ENCODE peak calls at places on chromosomes 12 and 14, in four cellular contexts. H, C, P and A are unnamed samples.
A peak's percentile ranks its signal among the peaks of the same experiment; 100 is the strongest.

GRCh38 chr12:108589028-108589839 is 8.7 kb downstream of the TMEM119 start:
- DNase-seq in H (no peak), C (peak; percentile 37), P (no peak), A (peak; percentile 72)

GRCh38 chr14:33512201-33512600 is 438.7 kb downstream of the EGLN3 start:
- DNase-seq in H (no peak), C (no peak), P (no peak), A (no peak)

GRCh38 chr12:2190085-2190484 is 137.3 kb downstream of the CACNA1C start:
- DNase-seq in H (no peak), C (no peak), P (no peak), A (no peak)

GRCh38 chr14:99990268-99991170 is 74.7 kb upstream of the EVL start:
- DNase-seq in H (peak; percentile 24), C (no peak), P (no peak), A (no peak)

GRCh38 chr14:74906923-74907620 is 16.0 kb downstream of the RPS6KL1 start:
- DNase-seq in H (no peak), C (no peak), P (no peak), A (peak; percentile 58)

GRCh38 chr14:100440207-100440631 is 117.1 kb downstream of the SLC25A47 start:
- DNase-seq in H (peak; percentile 58), C (peak; percentile 71), P (peak; percentile 89), A (peak; percentile 89)

GRCh38 chr12:49014547-49014946 is 4.0 kb downstream of the PRKAG1 start:
- DNase-seq in H (peak; percentile 55), C (no peak), P (no peak), A (peak; percentile 83)

GRCh38 chr12:14366211-14366762 is 805 bp downstream of the ATF7IP start:
- DNase-seq in H (peak; percentile 40), C (peak; percentile 40), P (no peak), A (no peak)

GRCh38 chr12:122944588-122944987 is 21.7 kb downstream of the ABCB9 start:
- DNase-seq in H (peak; percentile 56), C (no peak), P (no peak), A (peak; percentile 86)

GRCh38 chr14:64748995-64749714 is 44.9 kb downstream of the PLEKHG3 start:
- DNase-seq in H (no peak), C (no peak), P (no peak), A (no peak)

GRCh38 chr14:100559455-100559854 is 27.8 kb downstream of the BEGAIN start:
- DNase-seq in H (no peak), C (no peak), P (no peak), A (no peak)

GRCh38 chr12:62128186-62128965 is 131.8 kb upstream of the USP15 start:
- DNase-seq in H (no peak), C (peak; percentile 4), P (no peak), A (no peak)

GRCh38 chr12:123532021-123532420 is 1.5 kb downstream of the RILPL1 start:
- DNase-seq in H (peak; percentile 10), C (peak; percentile 37), P (no peak), A (peak; percentile 68)

GRCh38 chr12:104498211-104498801 is 41.6 kb downstream of the CHST11 start:
- DNase-seq in H (no peak), C (no peak), P (no peak), A (peak; percentile 25)

GRCh38 chr14:95011449-95012020 is 145.8 kb downstream of the DICER1 start:
- DNase-seq in H (no peak), C (no peak), P (no peak), A (no peak)

GRCh38 chr12:54431911-54432814 is 13.1 kb upstream of the ITGA5 start:
- DNase-seq in H (peak; percentile 80), C (peak; percentile 99), P (no peak), A (peak; percentile 74)

GRCh38 chr12:51631591-51631990 is 40.6 kb downstream of the SCN8A start:
- DNase-seq in H (peak; percentile 82), C (peak; percentile 35), P (peak; percentile 15), A (peak; percentile 58)

GRCh38 chr12:51632598-51632997 is 41.6 kb downstream of the SCN8A start:
- DNase-seq in H (no peak), C (no peak), P (no peak), A (no peak)

GRCh38 chr12:51636581-51636980 is 45.5 kb downstream of the SCN8A start:
- DNase-seq in H (peak; percentile 39), C (no peak), P (no peak), A (no peak)

GRCh38 chr12:51636986-51637385 is 46.0 kb downstream of the SCN8A start:
- DNase-seq in H (no peak), C (no peak), P (no peak), A (no peak)

DNA sequence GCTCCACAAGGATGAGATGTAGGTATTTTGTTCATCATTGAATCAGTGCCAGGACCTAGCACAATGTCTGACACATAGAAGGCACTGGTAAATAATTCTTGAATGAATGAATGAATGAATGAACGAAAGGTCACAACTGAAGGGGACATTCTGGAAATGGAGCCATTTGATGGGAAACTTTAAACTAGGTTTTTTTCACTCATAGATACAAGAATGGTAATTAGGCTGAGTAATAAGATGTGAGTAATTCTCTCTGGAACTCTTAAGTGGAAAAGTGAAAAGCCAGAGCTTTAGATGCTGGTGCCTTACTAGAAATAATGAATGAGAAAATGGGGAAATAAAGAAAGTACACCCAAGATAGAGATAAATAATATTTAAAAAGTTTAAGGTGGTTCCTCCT is 44.3 kb downstream of the SCN8A start:
- DNase-seq in H (peak; percentile 20), C (no peak), P (no peak), A (peak; percentile 62)
- H3K4me2 ChIP-seq in H (no peak overlapping the region), C (no peak overlapping the region), P (no peak overlapping the region), A (no peak overlapping the region)

GRCh38 chr12:57618966-57619433 is 7.8 kb downstream of the ARHGEF25 start:
- DNase-seq in H (no peak), C (no peak), P (no peak), A (peak; percentile 71)

GRCh38 chr12:57620245-57620935 is 9.2 kb downstream of the ARHGEF25 start:
- DNase-seq in H (no peak), C (no peak), P (no peak), A (peak; percentile 79)

GRCh38 chr12:57617942-57618341 is 6.7 kb downstream of the ARHGEF25 start:
- DNase-seq in H (no peak), C (peak; percentile 15), P (no peak), A (peak; percentile 57)

GRCh38 chr12:57620936-57621496 is 9.8 kb downstream of the ARHGEF25 start:
- DNase-seq in H (no peak), C (no peak), P (no peak), A (peak; percentile 87)

GRCh38 chr12:57619434-57620244 is 8.4 kb downstream of the ARHGEF25 start:
- DNase-seq in H (no peak), C (peak; percentile 60), P (no peak), A (peak; percentile 63)
- H3K4me2 ChIP-seq in H (no peak overlapping the region), C (peak overlapping the region; percentile 24), P (no peak overlapping the region), A (no peak overlapping the region)

DNA sequence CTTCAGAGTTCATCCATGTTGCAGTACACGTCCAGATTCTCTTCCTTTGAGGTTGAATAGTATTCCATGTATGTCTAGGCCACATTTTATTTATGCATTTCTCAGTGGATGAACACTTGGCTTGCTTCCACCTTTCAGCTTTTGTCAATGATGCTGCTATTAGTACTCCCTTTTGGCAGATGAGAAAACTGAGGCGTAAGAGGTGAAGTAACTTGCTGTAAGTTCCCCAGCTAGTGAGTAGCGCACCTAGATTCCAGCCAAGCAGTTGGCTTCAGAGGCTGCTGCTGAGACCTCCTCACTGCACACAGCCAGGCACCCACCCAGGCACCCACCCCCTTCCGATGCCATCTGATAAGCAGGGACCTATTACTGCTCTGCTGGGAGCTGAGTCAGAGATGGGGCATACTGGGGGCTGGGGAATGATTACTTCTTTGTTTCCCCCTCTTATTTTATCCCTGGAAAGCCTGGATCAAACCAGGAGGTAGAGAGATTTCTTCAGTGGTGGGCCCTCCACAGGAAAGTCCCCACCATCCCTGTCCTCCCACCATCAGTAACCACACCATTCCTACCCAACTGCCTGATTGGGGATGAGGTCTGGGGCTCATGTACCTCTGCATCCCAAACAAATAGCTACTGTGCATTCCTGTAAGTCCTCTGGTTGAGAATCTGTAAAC is 234.6 kb downstream of the PCNX1 start:
- DNase-seq in H (peak; percentile 59), C (no peak), P (no peak), A (no peak)
- H3K4me2 ChIP-seq in H (no peak overlapping the region), C (no peak overlapping the region), P (no peak overlapping the region), A (peak overlapping the region; percentile 58)

GRCh38 chr14:68664225-68664681 is 128.6 kb downstream of the ZFP36L1 start:
- DNase-seq in H (peak; percentile 12), C (no peak), P (no peak), A (no peak)
- H3K4me2 ChIP-seq in H (no peak overlapping the region), C (no peak overlapping the region), P (no peak overlapping the region), A (peak overlapping the region; percentile 68)

DNA sequence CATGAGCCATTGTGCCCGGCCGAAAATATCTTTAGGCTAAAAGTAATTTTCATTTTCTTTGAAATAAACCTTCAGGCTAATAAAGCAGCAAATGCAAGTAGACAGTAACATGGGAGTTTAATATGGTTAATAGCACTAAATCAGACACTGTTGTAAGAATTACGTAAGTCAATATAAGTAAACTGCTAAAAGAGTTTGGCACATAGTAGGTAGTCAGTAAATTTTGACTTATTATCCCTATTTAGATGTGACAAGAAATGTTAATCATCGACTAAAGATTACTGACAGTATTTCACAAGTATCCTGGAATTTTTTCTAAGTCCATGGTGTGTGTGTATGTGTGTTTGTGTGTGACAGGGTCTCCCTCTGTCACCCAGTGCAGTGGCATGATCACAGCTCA is 3.9 kb downstream of the PPP4R3A start:
- DNase-seq in H (no peak), C (no peak), P (no peak), A (peak; percentile 52)
- H3K4me2 ChIP-seq in H (no peak overlapping the region), C (no peak overlapping the region), P (peak overlapping the region; percentile 40), A (peak overlapping the region; percentile 26)

GRCh38 chr12:124746649-124747425 is 116.8 kb downstream of the SCARB1 start:
- DNase-seq in H (no peak), C (no peak), P (no peak), A (peak; percentile 39)

GRCh38 chr12:124744659-124745467 is 118.8 kb downstream of the SCARB1 start:
- DNase-seq in H (no peak), C (peak; percentile 90), P (peak; percentile 91), A (peak; percentile 78)

GRCh38 chr12:124745891-124746570 is 117.6 kb downstream of the SCARB1 start:
- DNase-seq in H (peak; percentile 81), C (peak; percentile 97), P (peak; percentile 91), A (peak; percentile 98)

GRCh38 chr12:124744273-124744640 is 119.4 kb downstream of the SCARB1 start:
- DNase-seq in H (no peak), C (no peak), P (no peak), A (peak; percentile 22)

GRCh38 chr12:124745468-124745890 is 118.2 kb downstream of the SCARB1 start:
- DNase-seq in H (no peak), C (no peak), P (no peak), A (no peak)
- H3K4me2 ChIP-seq in H (peak overlapping the region; percentile 18), C (peak overlapping the region; percentile 9), P (peak overlapping the region; percentile 69), A (peak overlapping the region; percentile 67)

DNA sequence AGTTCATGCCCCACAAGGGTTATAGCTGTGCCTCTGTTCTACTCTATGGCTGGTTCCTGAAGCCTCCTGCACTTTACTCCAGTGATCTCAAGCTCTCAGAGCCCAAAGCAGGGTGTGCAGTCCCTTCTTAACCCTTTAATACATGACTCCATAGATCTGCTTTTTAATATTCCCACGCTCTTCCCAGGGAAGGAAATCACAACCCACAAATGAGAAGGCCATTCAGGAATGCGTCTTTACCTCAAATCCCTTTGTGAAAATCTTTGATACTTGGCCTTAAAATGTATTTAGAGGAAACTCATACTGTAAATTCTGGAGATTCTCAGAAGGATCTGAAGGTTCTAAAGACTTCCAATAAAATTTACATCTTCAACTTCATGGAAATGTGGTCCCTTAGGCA is 17.0 kb downstream of the NID2 start:
- DNase-seq in H (peak; percentile 87), C (no peak), P (no peak), A (peak; percentile 47)
- H3K4me2 ChIP-seq in H (peak overlapping the region; percentile 29), C (no peak overlapping the region), P (no peak overlapping the region), A (peak overlapping the region; percentile 35)